ENCODE peak calls at places on chromosomes 5 and 9, in five cellular contexts. J is body of pancreas, C is SJCRH30, S is GM23248, I is choroid plexus epithelial cell. B is an unnamed sample.

GRCh38 chr9:29514336-29514735 is 1941.1 kb upstream of the C9orf72 start:
- DNase-seq in J (peak; percentile 40), I (peak; percentile 7), C (no peak), S (no peak), B (no peak)

GRCh38 chr5:67065237-67065636 is 131.4 kb downstream of the CD180 start:
- DNase-seq in J (no peak), S (no peak), I (no peak), C (no peak), B (no peak)

GRCh38 chr9:37920471-37921167 is 16.7 kb upstream of the SLC25A51 start:
- DNase-seq in I (no peak), S (no peak), J (no peak), C (no peak), B (no peak)

GRCh38 chr9:114030364-114030763 is 47.7 kb downstream of the AMBP start:
- DNase-seq in I (no peak), C (no peak), S (peak; percentile 33), J (no peak), B (no peak)

GRCh38 chr9:88942411-88942810 is 48.9 kb upstream of the S1PR3 start:
- DNase-seq in C (no peak), I (no peak), J (no peak), S (no peak), B (no peak)

GRCh38 chr9:26833792-26834191 is 58.8 kb downstream of the CAAP1 start:
- DNase-seq in I (peak; percentile 9), S (peak; percentile 14), J (no peak), C (peak; percentile 72), B (no peak)

GRCh38 chr9:15856591-15856990 is 303.7 kb downstream of the CCDC171 start:
- DNase-seq in C (no peak), S (peak; percentile 69), I (peak; percentile 52), J (no peak), B (no peak)

GRCh38 chr5:110402562-110402961 is 323.9 kb downstream of the TMEM232 start:
- DNase-seq in S (no peak), J (no peak), I (no peak), C (no peak), B (no peak)

GRCh38 chr5:118076490-118076889 is 911.9 kb downstream of the DTWD2 start:
- DNase-seq in J (no peak), S (no peak), C (no peak), I (no peak), B (no peak)

GRCh38 chr5:80275347-80275746 is 19.5 kb upstream of the SERINC5 start:
- DNase-seq in J (no peak), I (peak; percentile 63), C (peak; percentile 25), S (peak; percentile 16), B (no peak)

GRCh38 chr9:127568971-127569818 is 42.9 kb upstream of the STXBP1 start:
- DNase-seq in S (peak; percentile 94), J (peak; percentile 85), C (peak; percentile 85), I (peak; percentile 81), B (no peak)

GRCh38 chr9:123354806-123355508 is 1.0 kb upstream of the CRB2 start:
- DNase-seq in J (no peak), I (no peak), S (peak; percentile 36), C (no peak), B (no peak)

GRCh38 chr9:33881635-33882034 is 64.7 kb downstream of the UBE2R2 start:
- DNase-seq in S (peak; percentile 56), J (no peak), I (no peak), C (no peak), B (no peak)

GRCh38 chr5:171984748-171985419 is 21.6 kb downstream of the FBXW11 start:
- DNase-seq in J (no peak), I (peak; percentile 75), S (peak; percentile 79), C (peak; percentile 54), B (no peak)

GRCh38 chr9:125752070-125752628 is 5.0 kb downstream of the PBX3 start:
- DNase-seq in S (no peak), J (no peak), C (no peak), I (no peak), B (no peak)

GRCh38 chr9:125749951-125750655 is 2.9 kb downstream of the PBX3 start:
- DNase-seq in I (peak; percentile 72), S (peak; percentile 27), C (no peak), J (no peak), B (no peak)

GRCh38 chr9:125749287-125749935 is 2.2 kb downstream of the PBX3 start:
- DNase-seq in I (no peak), J (no peak), C (no peak), S (no peak), B (no peak)

GRCh38 chr9:125748511-125749099 is 1.4 kb downstream of the PBX3 start:
- DNase-seq in S (peak; percentile 34), J (peak; percentile 14), C (no peak), I (peak; percentile 28), B (no peak)

DNA sequence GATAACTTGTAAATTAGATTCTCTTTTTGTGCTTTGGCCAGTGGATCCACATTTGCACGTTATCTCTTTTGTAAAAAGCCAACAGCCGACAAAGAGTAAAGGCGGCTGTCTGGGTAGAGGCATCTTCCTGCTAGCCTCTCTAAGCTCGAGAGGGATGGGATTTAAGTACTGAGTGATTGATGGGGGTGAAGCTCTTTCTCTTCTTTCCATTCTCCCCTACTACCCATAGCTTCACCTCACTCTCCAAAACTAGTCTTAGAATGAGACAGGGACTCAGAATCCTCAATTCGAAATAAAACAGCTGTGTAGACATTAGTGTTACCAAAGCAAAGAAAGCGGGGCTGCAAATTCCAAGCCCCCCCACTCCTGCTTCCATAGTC is 3.5 kb downstream of the PBX3 start:
- DNase-seq in J (no peak), S (peak; percentile 41), C (no peak), I (no peak), B (no peak)
- H3K4me3 ChIP-seq in J (no peak overlapping the region), S (peak overlapping the region; percentile 88), C (peak overlapping the region; percentile 3), I (no peak overlapping the region), B (peak overlapping the region; percentile 15)

DNA sequence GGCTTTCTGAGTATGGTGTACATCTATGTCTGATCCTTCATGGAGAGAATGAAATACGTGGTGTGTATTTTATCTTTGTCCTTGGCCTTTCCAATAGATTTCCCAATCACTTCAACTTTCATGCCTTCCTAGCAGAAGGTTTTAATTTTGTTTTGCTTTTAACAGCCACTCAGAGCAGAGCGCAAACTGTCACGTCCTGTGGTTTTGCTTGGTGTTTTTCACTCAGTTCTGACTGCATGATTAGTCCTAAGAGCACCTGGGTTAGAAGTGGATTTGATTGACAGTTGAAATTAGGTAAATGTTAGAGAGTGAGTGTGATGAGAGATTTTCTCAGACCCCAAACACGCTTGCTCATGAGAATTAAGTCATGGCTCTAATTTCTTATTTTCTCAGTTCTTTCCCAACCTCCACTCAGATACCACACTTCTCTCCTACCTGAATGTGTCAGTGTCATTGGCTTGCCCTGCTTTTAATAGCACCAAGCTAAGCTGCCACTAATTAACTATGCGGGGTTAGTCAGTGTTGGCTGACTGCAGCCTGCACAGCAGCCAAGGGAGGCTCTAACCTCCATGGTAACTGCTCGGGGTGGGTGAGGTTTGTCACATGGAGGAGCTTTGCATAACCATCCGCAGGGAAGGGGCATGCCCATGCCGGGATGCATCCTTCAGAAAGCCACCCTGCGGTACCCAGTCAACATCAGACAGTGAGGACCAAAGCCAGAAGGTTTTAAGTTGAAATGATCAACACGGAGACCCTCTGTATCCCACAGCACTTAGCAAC is 173.4 kb downstream of the NR3C1 start:
- DNase-seq in I (no peak), S (peak; percentile 74), C (no peak), J (no peak), B (no peak)
- H3K4me3 ChIP-seq in I (no peak overlapping the region), S (peak overlapping the region; percentile 18), C (no peak overlapping the region), J (no peak overlapping the region), B (no peak overlapping the region)

DNA sequence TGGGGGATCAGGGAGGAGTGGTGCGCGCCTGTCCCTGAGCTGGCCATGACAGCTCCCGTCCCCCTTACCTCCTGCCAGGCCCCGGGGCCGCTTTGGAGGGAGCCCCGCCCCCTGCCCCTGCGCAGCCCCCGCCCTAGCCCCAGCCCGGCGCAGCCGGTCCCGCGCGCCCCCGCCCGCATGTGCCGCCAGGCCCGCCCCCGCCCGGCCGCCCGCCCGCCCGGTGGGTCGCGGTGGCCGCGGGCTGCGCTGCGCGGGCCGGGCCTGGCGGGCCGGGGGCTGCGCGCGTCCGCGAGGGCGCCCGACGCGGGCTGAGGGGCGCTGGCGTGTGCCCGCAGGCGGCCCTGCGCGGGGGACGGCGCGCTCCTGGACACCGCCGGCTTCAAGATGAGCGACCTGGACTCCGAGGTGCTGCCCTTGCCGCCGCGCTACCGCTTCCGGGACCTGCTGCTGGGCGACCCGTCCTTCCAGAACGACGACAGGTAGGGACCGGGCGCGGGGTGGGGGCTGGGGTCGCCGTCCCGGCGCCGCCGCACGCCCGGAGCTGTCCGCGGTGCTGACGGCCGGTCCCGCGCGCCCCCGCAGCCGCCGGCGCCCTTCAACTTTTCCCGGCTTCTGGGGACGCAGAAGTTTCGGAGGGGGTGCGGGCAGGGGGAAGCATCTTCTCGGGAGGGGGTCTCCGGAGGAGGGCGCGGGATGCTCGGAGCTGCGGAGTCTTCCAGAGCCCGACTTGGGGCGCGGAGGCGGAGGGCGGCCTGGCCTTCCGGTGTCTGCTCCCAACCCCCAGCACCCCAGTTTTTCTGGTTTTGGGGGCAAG is 12.5 kb downstream of the KCNT1 start:
- DNase-seq in S (no peak), I (no peak), C (no peak), J (no peak), B (no peak)
- H3K4me3 ChIP-seq in S (no peak overlapping the region), I (no peak overlapping the region), C (no peak overlapping the region), J (no peak overlapping the region), B (no peak overlapping the region)

GRCh38 chr5:177429248-177430045 is 3.0 kb downstream of the GRK6 start:
- DNase-seq in I (no peak), J (peak; percentile 24), S (no peak), C (no peak), B (peak; percentile 47)
- H3K4me3 ChIP-seq in I (no peak overlapping the region), J (no peak overlapping the region), S (no peak overlapping the region), C (no peak overlapping the region), B (no peak overlapping the region)

DNA sequence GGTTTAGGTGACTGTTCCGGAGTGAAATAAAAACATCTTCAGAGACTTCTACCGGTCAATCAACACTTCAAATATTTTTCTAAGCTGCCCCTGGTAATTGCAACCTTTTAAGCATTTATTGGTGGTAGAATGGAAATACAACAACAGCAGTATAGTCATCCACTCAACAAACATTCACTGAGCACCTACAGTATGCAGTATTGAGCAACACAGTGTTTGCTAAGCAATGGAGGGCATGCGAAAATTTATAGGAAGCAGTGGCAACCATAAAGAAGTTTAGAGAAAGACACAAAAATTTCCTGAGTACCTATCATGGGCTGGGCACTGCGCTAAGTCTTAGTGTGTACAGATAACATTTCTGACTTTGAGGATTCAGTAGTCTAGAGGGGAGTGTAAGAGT is 12.0 kb upstream of the SSBP2 start:
- DNase-seq in I (no peak), S (no peak), J (no peak), C (no peak), B (no peak)
- H3K4me3 ChIP-seq in I (no peak overlapping the region), S (no peak overlapping the region), J (no peak overlapping the region), C (no peak overlapping the region), B (no peak overlapping the region)

DNA sequence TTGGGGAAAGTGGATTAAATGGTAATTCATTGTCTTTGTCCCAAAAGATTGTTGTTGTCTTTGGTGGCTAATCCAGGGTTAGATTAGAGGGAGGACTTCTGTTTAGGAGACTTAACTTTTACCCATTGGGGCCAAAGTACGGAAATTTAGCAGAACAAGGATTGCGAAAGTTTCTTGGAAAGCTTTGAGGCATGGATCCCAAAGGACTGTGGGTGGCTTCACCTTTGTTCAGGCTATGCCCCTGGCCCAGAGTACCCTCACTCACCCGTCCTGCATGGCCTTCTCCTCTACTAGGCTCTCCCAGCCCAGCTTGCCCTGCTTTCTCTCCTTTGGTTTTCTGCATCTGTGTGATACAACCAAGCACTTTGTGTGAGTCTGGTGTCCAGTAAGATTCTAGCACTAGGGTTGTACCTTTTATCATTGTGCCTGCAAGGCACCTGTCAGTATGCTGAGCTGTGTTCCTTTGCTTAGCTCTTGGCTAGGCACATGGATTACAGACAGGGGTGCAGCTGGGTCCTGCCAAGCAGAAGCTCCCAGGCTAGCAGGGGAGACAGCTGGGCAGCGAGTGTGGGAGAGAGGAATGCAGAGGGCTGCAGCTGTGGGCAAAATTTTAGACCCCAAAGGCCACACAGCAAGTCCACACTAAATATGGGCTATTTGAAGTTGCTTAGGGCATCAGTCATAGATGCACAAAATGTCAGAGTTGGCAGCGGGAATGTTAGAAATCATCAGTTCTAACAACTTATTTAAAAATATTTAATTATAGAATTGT is 3.2 kb downstream of the PPARGC1B start:
- DNase-seq in I (no peak), C (peak; percentile 72), J (no peak), S (no peak), B (no peak)
- H3K4me3 ChIP-seq in I (peak overlapping the region; percentile 83), C (peak overlapping the region; percentile 93), J (no peak overlapping the region), S (no peak overlapping the region), B (peak overlapping the region; percentile 81)

B was measured in esophagus squamous epithelium.